ENCODE peak calls at places on chromosomes 3 and 15, in seven cellular contexts. G, W, O, F, R, Q and I are unnamed samples.

GRCh38 chr15:58299311-58299850 is 132.4 kb upstream of the LIPC start:
- DNase-seq in F (no peak), O (no peak), Q (peak), G (no peak), R (no peak), W (no peak), I (no peak)

GRCh38 chr3:67783281-67784250 is 129.2 kb upstream of the SUCLG2 start:
- DNase-seq in R (no peak), O (no peak), G (no peak), F (no peak), W (no peak), Q (no peak), I (no peak)

GRCh38 chr15:29270169-29270955 is 740 bp upstream of the NSMCE3 start:
- DNase-seq in R (peak), O (no peak), G (no peak), F (peak), W (no peak), Q (peak), I (no peak)

GRCh38 chr3:36302626-36303025 is 77.7 kb upstream of the STAC start:
- DNase-seq in O (no peak), G (no peak), W (no peak), R (no peak), F (peak), Q (no peak), I (no peak)

GRCh38 chr3:104831076-104831475 is 535.6 kb upstream of the ALCAM start:
- DNase-seq in W (no peak), F (no peak), R (no peak), Q (no peak), O (no peak), G (no peak), I (no peak)

GRCh38 chr3:40120816-40121215 is 188.7 kb upstream of the EIF1B start:
- DNase-seq in Q (no peak), G (no peak), R (no peak), F (no peak), O (no peak), W (no peak), I (no peak)

GRCh38 chr3:165895919-165896318 is 58.7 kb upstream of the BCHE start:
- DNase-seq in Q (no peak), R (peak), F (peak), O (peak), W (peak), G (no peak), I (peak)

GRCh38 chr15:91853501-91853967 is at the start of gene SLCO3A1:
- DNase-seq in W (no peak), O (no peak), F (peak), Q (no peak), G (no peak), R (peak), I (peak)

GRCh38 chr3:169116056-169116693 is 547.3 kb downstream of the MECOM start:
- DNase-seq in G (no peak), O (peak), W (no peak), Q (no peak), R (no peak), F (no peak), I (no peak)

GRCh38 chr3:33360136-33360825 is 79.9 kb downstream of the UBP1 start:
- DNase-seq in F (no peak), O (peak), Q (no peak), R (no peak), G (no peak), W (peak), I (no peak)

GRCh38 chr3:2826036-2826435 is 284.1 kb downstream of the IL5RA start:
- DNase-seq in O (no peak), G (no peak), W (no peak), F (no peak), Q (no peak), R (no peak), I (no peak)

GRCh38 chr3:94936023-94936580 is 873.2 kb downstream of the NSUN3 start:
- DNase-seq in G (no peak), R (no peak), Q (no peak), W (no peak), F (no peak), O (peak), I (no peak)

GRCh38 chr3:186516645-186517044 is 27.5 kb downstream of the CRYGS start:
- DNase-seq in R (no peak), G (no peak), Q (no peak), F (no peak), W (no peak), O (no peak), I (no peak)

GRCh38 chr3:148723591-148723990 is 25.9 kb downstream of the AGTR1 start:
- DNase-seq in F (no peak), Q (no peak), W (no peak), G (no peak), R (no peak), O (peak), I (no peak)

GRCh38 chr15:101022876-101023275 is 103.7 kb downstream of the LRRK1 start:
- DNase-seq in R (no peak), O (no peak), G (no peak), W (no peak), F (no peak), Q (no peak), I (no peak)

GRCh38 chr3:110414851-110415250 is 656.8 kb upstream of the NECTIN3 start:
- DNase-seq in Q (no peak), G (no peak), F (no peak), O (peak), W (peak), R (no peak), I (no peak)

GRCh38 chr3:110423276-110423675 is 648.3 kb upstream of the NECTIN3 start:
- DNase-seq in Q (no peak), W (no peak), G (no peak), F (no peak), R (no peak), O (no peak), I (no peak)

GRCh38 chr3:110419096-110419495 is 652.5 kb upstream of the NECTIN3 start:
- DNase-seq in O (no peak), Q (no peak), W (no peak), R (peak), G (no peak), F (no peak), I (no peak)

GRCh38 chr3:110419571-110419970 is 652.0 kb upstream of the NECTIN3 start:
- DNase-seq in W (no peak), R (no peak), Q (no peak), G (no peak), O (no peak), F (no peak), I (no peak)

DNA sequence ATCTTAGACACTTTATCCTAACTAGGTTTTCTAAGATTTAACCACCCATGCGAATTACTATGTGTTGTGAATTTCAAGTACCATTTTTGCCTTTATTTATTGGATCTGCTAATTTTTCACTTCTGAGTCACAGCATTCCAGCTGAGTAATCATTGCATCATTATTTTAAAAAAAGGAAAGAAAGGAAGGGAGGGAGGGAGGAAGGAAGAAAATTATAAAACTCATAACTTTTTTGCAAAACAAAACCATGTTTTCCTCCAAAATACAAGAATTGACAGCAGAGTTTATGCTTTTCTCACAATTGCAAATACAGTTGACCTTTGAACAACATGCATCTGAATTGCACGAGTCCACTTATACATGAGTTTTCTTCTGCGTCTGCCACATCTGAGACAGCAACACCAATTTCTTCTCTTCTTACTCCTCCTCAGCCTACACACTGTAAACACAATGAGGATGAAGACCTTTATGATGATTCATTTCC is 651.4 kb upstream of the NECTIN3 start:
- DNase-seq in Q (no peak), W (peak), R (no peak), F (no peak), O (no peak), G (no peak), I (no peak)
- H3K9ac ChIP-seq in Q (no peak), W (peak), R (no peak), F (peak), O (no peak), G (no peak), I (no peak)

GRCh38 chr3:190345027-190345821 is 23.0 kb upstream of the CLDN1 start:
- DNase-seq in W (no peak), F (no peak), O (peak), Q (no peak), R (no peak), G (no peak), I (no peak)
- H3K4me3 ChIP-seq in W (no peak), F (no peak), O (peak), Q (no peak), R (no peak), G (no peak), I (no peak)

GRCh38 chr3:98596087-98596486 is 2.7 kb upstream of the CPOX start:
- DNase-seq in W (no peak), R (no peak), Q (no peak), F (no peak), O (no peak), G (no peak), I (no peak)

GRCh38 chr3:98589331-98589870 is 4.0 kb downstream of the CPOX start:
- DNase-seq in G (no peak), Q (no peak), R (no peak), W (no peak), F (no peak), O (no peak), I (no peak)

GRCh38 chr3:98594630-98594961 is 1.2 kb upstream of the CPOX start:
- DNase-seq in G (no peak), Q (no peak), F (no peak), W (no peak), O (no peak), R (no peak), I (no peak)

GRCh38 chr3:98593046-98593936 is at the start of gene CPOX:
- DNase-seq in O (peak), R (peak), G (peak), F (peak), Q (peak), W (peak), I (peak)

DNA sequence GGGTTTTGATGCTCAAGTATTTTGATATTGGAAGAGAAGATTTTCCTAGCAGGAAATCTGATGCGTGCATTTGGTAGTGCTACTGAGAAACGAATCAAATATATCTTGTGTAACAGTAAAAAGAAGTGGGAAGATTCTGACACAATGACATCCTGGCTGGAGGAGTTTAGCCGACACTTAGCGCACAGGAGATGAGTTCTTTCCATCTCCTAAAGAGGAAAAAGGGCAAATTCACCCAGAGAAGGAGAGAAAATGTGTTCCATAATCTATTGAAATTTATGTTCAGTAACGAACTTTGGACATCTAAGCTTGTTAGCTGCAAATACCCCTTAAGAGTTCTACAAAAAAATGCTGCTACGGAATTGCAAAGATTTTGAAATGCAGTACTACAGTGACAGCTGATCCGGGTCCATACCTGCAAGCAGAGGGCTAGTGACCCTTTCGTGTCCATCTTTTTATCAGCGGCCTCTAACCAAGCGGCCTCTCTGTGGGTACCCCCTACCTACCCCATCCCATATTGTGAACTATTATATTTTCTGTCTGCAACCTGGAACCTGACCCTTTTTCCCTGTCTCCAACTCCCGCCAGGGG is 971 bp downstream of the CPOX start:
- DNase-seq in G (no peak), W (no peak), Q (no peak), O (no peak), F (peak), R (no peak), I (no peak)
- TF ChIP-seq YY1 in G (no peak), W (no peak), Q (no peak), O (no peak), F (no peak), R (no peak), I (no peak)

GRCh38 chr3:142495103-142495502 is 47.3 kb upstream of the XRN1 start:
- DNase-seq in G (no peak), F (no peak), O (no peak), R (no peak), W (no peak), Q (no peak), I (no peak)

GRCh38 chr3:142501004-142501926 is 53.4 kb upstream of the XRN1 start:
- DNase-seq in R (no peak), G (no peak), O (no peak), W (no peak), F (no peak), Q (no peak), I (no peak)

GRCh38 chr3:142498397-142499180 is 50.8 kb upstream of the XRN1 start:
- DNase-seq in G (no peak), Q (no peak), F (no peak), W (no peak), R (no peak), O (no peak), I (no peak)

GRCh38 chr3:142500211-142500610 is 52.4 kb upstream of the XRN1 start:
- DNase-seq in W (no peak), Q (no peak), O (no peak), R (no peak), F (no peak), G (no peak), I (no peak)

DNA sequence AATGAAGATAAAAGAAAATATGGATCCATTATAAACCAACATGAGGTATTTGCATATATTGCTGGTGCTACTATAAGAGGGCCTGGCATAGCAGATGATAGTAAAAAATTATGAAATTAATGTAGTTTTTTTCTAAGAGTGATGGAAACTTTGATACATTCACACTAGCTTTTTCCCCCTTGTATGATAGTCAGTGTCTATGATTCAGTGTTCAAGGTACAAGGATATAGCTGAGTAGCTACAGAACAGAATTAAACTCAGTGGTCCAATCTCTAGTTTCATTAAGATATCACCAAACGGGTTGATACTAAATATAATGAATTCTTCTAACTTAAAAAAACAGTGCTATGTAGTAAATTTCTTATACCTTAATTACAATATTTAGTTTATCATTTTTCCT is 49.9 kb upstream of the XRN1 start:
- DNase-seq in F (no peak), G (no peak), Q (no peak), W (no peak), O (no peak), R (no peak), I (no peak)
- H3K9ac ChIP-seq in F (no peak), G (no peak), Q (no peak), W (no peak), O (no peak), R (no peak), I (no peak)

GRCh38 chr3:24520941-24521305 is 26.3 kb upstream of the THRB start:
- DNase-seq in O (peak), R (no peak), Q (no peak), G (no peak), W (no peak), F (no peak), I (no peak)
- H3K4me3 ChIP-seq in O (peak), R (peak), Q (no peak), G (peak), W (no peak), F (peak), I (peak)

DNA sequence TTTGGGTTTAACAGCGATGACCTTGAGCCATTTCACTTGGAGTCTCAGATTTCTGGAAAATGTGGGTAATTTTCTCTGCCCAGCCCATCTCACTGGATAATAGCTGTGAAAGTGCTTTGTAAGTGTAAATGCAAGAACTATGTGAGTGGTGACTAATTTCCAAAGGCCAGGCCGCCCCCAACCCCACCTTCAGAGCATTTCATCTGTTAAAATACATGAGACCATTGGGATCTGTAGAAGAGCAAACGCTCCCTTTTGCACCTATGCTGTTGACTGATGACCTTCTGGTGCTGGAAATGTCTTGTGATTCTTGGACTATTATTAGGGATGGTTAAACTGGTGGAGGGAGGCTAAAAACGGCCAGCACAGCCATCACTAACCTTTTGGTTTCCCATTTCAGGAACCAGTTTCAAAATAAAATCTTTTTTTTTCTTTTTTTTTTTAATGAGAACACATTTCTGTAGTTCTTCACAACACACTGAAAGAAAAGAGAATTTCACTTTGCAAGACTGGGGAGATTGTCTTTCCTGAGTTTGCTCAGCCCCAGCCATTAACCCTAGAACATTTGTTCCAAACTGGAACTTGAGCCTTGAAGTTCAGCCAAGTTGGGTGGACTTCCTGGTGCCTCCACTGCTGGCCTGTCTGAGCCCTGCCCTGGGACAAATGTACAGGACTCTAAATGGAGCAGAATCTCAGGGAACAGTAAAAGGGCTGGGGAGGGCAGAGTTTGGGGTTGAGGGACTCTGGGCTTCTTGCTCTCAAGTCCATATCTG is 196.6 kb upstream of the LPP start:
- DNase-seq in O (no peak), W (no peak), Q (no peak), G (no peak), R (no peak), F (no peak), I (no peak)
- TF ChIP-seq YY1 in O (no peak), W (no peak), Q (no peak), G (no peak), R (no peak), F (no peak), I (no peak)